ENCODE peak calls at places on chromosomes 12 and 14, in eight cellular contexts. E, H, Y, M, C, S, Q and L are unnamed samples.

GRCh38 chr14:22487941-22488340 is 101.1 kb downstream of the DAD1 start:
- DNase-seq in E (no peak), H (no peak), Y (no peak), M (no peak), C (no peak), S (peak), Q (no peak), L (no peak)

GRCh38 chr14:91035855-91036254 is 24.6 kb downstream of the RPS6KA5 start:
- DNase-seq in E (no peak), H (no peak), Y (no peak), M (no peak), C (no peak), S (peak), Q (peak), L (no peak)

GRCh38 chr12:116609715-116610114 is 50.5 kb downstream of the MAP1LC3B2 start:
- DNase-seq in E (no peak), H (no peak), Y (peak), M (no peak), C (no peak), S (peak), Q (no peak), L (no peak)

GRCh38 chr12:30546121-30546520 is 149.5 kb downstream of the IPO8 start:
- DNase-seq in E (no peak), H (no peak), Y (peak), M (no peak), C (no peak), S (no peak), Q (no peak), L (no peak)

GRCh38 chr12:86621957-86622356 is 365.8 kb upstream of the MGAT4C start:
- DNase-seq in E (no peak), H (no peak), Y (no peak), M (no peak), C (no peak), S (no peak), Q (no peak), L (no peak)

GRCh38 chr12:51871918-51872688 is 15.8 kb upstream of the ANKRD33 start:
- DNase-seq in E (no peak), H (no peak), Y (no peak), M (no peak), C (no peak), S (no peak), Q (no peak), L (no peak)

GRCh38 chr12:121241203-121241970 is 31.5 kb downstream of the P2RX4 start:
- DNase-seq in E (no peak), H (no peak), Y (no peak), M (no peak), C (no peak), S (no peak), Q (no peak), L (no peak)

GRCh38 chr14:79708991-79709390 is 502.3 kb downstream of the DIO2 start:
- DNase-seq in E (peak), H (no peak), Y (peak), M (no peak), C (no peak), S (no peak), Q (no peak), L (no peak)

GRCh38 chr12:53292441-53292840 is 2.9 kb upstream of the PFDN5 start:
- DNase-seq in E (no peak), H (no peak), Y (no peak), M (no peak), C (no peak), S (no peak), Q (no peak), L (no peak)

GRCh38 chr12:50933459-50934124 is 18.8 kb upstream of the HIGD1C start:
- DNase-seq in E (no peak), H (no peak), Y (peak), M (peak), C (no peak), S (no peak), Q (no peak), L (no peak)

GRCh38 chr14:77037338-77037782 is 8.9 kb upstream of the IRF2BPL start:
- DNase-seq in E (no peak), H (no peak), Y (no peak), M (no peak), C (no peak), S (no peak), Q (no peak), L (no peak)

GRCh38 chr12:5912011-5912410 is 33.0 kb downstream of the ANO2 start:
- DNase-seq in E (no peak), H (no peak), Y (no peak), M (no peak), C (no peak), S (no peak), Q (no peak), L (no peak)

GRCh38 chr12:32612658-32613614 is 66.2 kb upstream of the DNM1L start:
- DNase-seq in E (peak), H (no peak), Y (no peak), M (no peak), C (no peak), S (no peak), Q (no peak), L (no peak)

GRCh38 chr14:75429562-75429961 is 1.7 kb downstream of the JDP2 start:
- DNase-seq in E (no peak), H (no peak), Y (no peak), M (no peak), C (no peak), S (no peak), Q (no peak), L (no peak)

GRCh38 chr14:94144765-94145164 is 15.4 kb upstream of the IFI27L2 start:
- DNase-seq in E (no peak), H (no peak), Y (no peak), M (peak), C (no peak), S (no peak), Q (no peak), L (peak)

GRCh38 chr12:120831648-120832267 is 72.4 kb downstream of the SPPL3 start:
- DNase-seq in E (no peak), H (no peak), Y (no peak), M (no peak), C (no peak), S (no peak), Q (no peak), L (no peak)

GRCh38 chr12:126747530-126748149 is 1519.3 kb upstream of the TMEM132C start:
- DNase-seq in E (peak), H (peak), Y (peak), M (no peak), C (no peak), S (peak), Q (no peak), L (no peak)

GRCh38 chr12:112932485-112933151 is 5.7 kb upstream of the OAS3 start:
- DNase-seq in E (no peak), H (no peak), Y (no peak), M (no peak), C (no peak), S (no peak), Q (no peak), L (peak)

GRCh38 chr12:75852143-75852542 is 179.4 kb downstream of the PHLDA1 start:
- DNase-seq in E (no peak), H (no peak), Y (no peak), M (no peak), C (no peak), S (no peak), Q (no peak), L (no peak)

GRCh38 chr12:101407054-101407437 is 526 bp downstream of the ARL1 start:
- DNase-seq in E (no peak), H (no peak), Y (peak), M (no peak), C (no peak), S (no peak), Q (no peak), L (no peak)

GRCh38 chr12:53485955-53486729 is 13.1 kb downstream of the MAP3K12 start:
- DNase-seq in E (no peak), H (no peak), Y (peak), M (no peak), C (no peak), S (no peak), Q (no peak), L (no peak)

GRCh38 chr12:122014781-122015180 is 6.9 kb upstream of the BCL7A start:
- DNase-seq in E (no peak), H (no peak), Y (no peak), M (no peak), C (no peak), S (no peak), Q (no peak), L (no peak)

GRCh38 chr12:132373967-132374820 is 44.8 kb upstream of the GALNT9 start:
- DNase-seq in E (no peak), H (no peak), Y (no peak), M (peak), C (no peak), S (no peak), Q (no peak), L (no peak)

GRCh38 chr12:116152268-116152667 is 125.2 kb downstream of the MED13L start:
- DNase-seq in E (peak), H (no peak), Y (no peak), M (peak), C (no peak), S (peak), Q (no peak), L (no peak)

GRCh38 chr14:74913986-74914573 is 9.0 kb downstream of the RPS6KL1 start:
- DNase-seq in E (peak), H (peak), Y (peak), M (peak), C (peak), S (peak), Q (no peak), L (no peak)

GRCh38 chr12:123571343-123571813 is 13.0 kb upstream of the TMED2 start:
- DNase-seq in E (peak), H (peak), Y (peak), M (peak), C (peak), S (no peak), Q (no peak), L (no peak)

GRCh38 chr12:124700810-124701594 is 133.6 kb upstream of the NCOR2 start:
- DNase-seq in E (no peak), H (no peak), Y (peak), M (no peak), C (no peak), S (no peak), Q (no peak), L (no peak)

GRCh38 chr14:33768458-33768830 is 182.4 kb downstream of the EGLN3 start:
- DNase-seq in E (peak), H (no peak), Y (no peak), M (no peak), C (no peak), S (no peak), Q (no peak), L (no peak)

GRCh38 chr12:74334770-74335169 is 202.9 kb upstream of the ATXN7L3B start:
- DNase-seq in E (no peak), H (no peak), Y (no peak), M (peak), C (no peak), S (no peak), Q (no peak), L (no peak)

DNA sequence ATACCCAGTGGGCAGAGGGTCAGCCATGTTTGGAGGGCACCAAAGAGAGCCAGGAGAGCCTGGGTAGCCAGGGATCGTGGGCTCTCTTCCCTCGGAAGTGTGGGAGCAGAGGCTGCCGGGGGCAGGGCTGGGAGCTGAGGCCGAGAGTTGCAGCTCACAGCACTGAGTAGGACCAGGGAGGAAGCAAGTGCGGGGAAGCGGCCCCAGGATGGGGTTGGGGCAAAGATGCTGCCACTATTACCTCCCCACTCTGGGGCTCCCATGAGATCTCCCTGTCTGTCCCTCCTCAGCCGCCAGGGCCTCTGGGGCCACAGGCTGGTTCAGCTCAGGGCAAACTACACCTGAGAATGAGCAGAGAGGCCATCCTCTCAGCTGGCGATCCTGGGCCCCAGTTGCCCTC is 20.8 kb upstream of the DIO3 start:
- DNase-seq in E (no peak), H (no peak), Y (no peak), M (no peak), C (no peak), S (no peak), Q (no peak), L (no peak)
- TF ChIP-seq CTCF in E (no peak), H (no peak), Y (no peak), M (no peak), C (no peak), S (no peak), Q (no peak), L (no peak)

GRCh38 chr14:64796369-64796768 is 83.3 kb downstream of the SPTB start:
- DNase-seq in E (no peak), H (no peak), Y (no peak), M (no peak), C (no peak), S (no peak), Q (no peak), L (no peak)

GRCh38 chr14:64801046-64801445 is 78.7 kb downstream of the SPTB start:
- DNase-seq in E (no peak), H (no peak), Y (no peak), M (no peak), C (no peak), S (no peak), Q (no peak), L (no peak)

GRCh38 chr14:64801800-64802199 is 77.9 kb downstream of the SPTB start:
- DNase-seq in E (peak), H (no peak), Y (peak), M (no peak), C (no peak), S (peak), Q (no peak), L (no peak)

GRCh38 chr14:64799555-64799954 is 80.2 kb downstream of the SPTB start:
- DNase-seq in E (no peak), H (no peak), Y (no peak), M (no peak), C (no peak), S (no peak), Q (no peak), L (no peak)

DNA sequence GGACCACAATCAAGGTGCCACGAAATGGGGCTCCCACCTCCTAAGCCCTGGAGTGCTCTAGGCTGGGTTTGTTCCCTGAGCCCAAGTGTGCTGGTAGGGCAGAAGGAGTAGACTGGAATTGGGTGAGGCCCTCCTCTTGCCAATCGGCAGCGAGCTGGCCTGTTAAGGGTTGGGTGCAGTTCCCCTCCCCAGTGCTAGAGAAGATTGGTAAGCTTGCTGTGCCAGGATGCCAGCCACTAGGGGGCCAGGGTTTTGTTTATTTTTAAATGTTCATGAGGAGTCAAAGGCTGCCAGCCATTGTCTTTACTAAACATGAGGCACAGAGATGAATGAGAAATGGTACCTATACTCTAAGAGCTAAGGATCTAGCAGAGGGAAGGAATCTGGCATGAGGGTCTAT is 79.7 kb downstream of the SPTB start:
- DNase-seq in E (peak), H (peak), Y (peak), M (peak), C (no peak), S (peak), Q (no peak), L (no peak)
- TF ChIP-seq CTCF in E (peak), H (peak), Y (peak), M (peak), C (no peak), S (peak), Q (peak), L (peak)

GRCh38 chr12:79374543-79374942 is 316.2 kb downstream of the PAWR start:
- DNase-seq in E (no peak), H (no peak), Y (peak), M (no peak), C (no peak), S (no peak), Q (no peak), L (no peak)
- TF ChIP-seq CTCF in E (peak), H (no peak), Y (no peak), M (peak), C (no peak), S (no peak), Q (no peak), L (no peak)

DNA sequence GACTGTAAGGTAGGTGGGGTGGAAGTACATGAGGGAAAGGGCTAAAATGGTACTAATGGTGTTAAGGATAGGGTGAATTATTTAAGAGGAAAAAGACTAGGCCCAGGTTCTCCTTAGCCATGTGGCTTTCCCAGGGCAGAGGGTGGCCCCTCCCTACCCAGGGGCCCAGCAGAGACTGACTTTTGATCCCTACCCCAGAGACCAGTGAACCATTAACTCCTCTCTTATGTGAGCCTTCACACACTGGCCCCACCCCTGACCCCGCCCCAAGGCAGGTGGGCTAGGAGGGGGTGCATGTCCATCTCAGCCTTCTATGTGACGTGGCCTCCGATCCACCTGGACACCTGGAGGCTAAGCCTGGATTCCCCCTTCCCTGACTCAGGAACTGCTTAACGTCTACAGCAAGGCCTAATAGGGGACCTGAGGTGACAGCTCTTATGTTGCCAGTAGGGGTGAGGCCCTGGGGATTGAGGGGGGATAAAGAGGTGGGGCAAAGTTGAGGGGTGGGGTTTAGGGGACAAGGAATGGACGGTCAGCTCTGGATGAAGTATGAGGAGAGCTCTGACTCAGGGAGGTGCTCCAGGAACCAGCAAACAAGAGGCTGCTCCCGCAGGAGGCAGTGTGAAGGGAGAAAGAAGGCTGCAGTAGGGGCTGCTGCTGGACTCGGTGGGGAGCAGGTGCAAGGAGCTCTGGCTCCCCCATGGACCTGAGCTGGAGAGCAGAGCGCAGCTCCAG is 765 bp downstream of the SLC39A5 start:
- DNase-seq in E (no peak), H (no peak), Y (peak), M (no peak), C (no peak), S (no peak), Q (no peak), L (no peak)
- TF ChIP-seq CTCF in E (no peak), H (no peak), Y (no peak), M (no peak), C (no peak), S (no peak), Q (no peak), L (no peak)

DNA sequence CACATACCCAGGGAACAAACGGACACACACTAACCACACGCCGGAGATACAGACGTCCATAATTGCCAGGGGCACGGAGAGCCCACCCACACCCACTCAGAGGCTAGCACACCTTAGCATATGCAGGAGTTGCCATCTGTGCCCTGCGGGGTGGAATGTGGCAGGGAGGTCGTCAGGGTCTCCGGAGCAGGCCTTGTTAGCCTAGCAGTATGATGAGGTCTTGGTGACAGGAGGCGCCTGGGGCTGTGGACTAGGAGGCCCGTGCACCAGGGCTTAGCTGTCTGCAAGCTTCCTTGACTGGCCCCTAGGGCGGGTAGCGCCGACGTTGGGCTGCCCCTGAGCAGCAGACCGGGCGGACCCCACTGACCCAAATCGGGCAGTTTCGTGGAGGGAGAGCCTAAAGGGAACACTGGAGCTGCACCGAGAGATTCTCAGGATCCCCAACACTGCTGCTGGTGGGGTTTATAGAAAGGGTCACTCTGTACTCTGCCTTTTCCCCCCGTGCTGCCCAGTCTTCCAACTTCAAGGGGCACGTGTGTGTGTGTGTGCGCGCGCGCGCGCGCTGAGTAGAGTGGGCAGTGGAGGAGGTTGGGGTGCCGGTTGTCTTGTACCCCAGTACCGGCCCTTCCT is 9.9 kb downstream of the STAC3 start:
- DNase-seq in E (no peak), H (no peak), Y (peak), M (peak), C (no peak), S (no peak), Q (no peak), L (no peak)
- TF ChIP-seq CTCF in E (no peak), H (no peak), Y (no peak), M (peak), C (no peak), S (peak), Q (no peak), L (peak)